ENCODE peak calls at places on chromosomes 16 and 17, in seven cellular contexts. G is lower lobe of right lung, U is SJSA1, E is AG04450, P is thoracic aorta, Q is T-helper 17 cell, M is tibial nerve. S is an unnamed sample. For H3K9me3, the result is how much of the 10 kb centered on the place peaks cover.

GRCh38 chr16:47458331-47458730 is 2.5 kb downstream of the ITFG1 start:
- DNase-seq in Q (no peak), E (no peak), P (no peak), U (no peak), G (no peak), M (no peak), S (no peak)

GRCh38 chr17:4554997-4555799 is at the start of gene MYBBP1A:
- DNase-seq in U (peak), P (peak), E (peak), M (peak), G (peak), Q (peak), S (peak)

GRCh38 chr17:55555772-55556171 is 44.5 kb upstream of the SMIM36 start:
- DNase-seq in M (no peak), P (no peak), U (no peak), E (no peak), G (no peak), Q (no peak), S (no peak)

GRCh38 chr17:44360826-44361225 is 2.8 kb downstream of the FAM171A2 start:
- DNase-seq in Q (no peak), U (no peak), G (no peak), E (peak), P (no peak), M (no peak), S (no peak)

GRCh38 chr17:39759204-39759603 is 21.5 kb downstream of the GRB7 start:
- DNase-seq in G (no peak), M (no peak), U (no peak), Q (no peak), E (no peak), P (no peak), S (no peak)

GRCh38 chr16:86259499-86259898 is 250.8 kb upstream of the FOXF1 start:
- DNase-seq in M (no peak), E (no peak), Q (no peak), G (no peak), U (no peak), P (no peak), S (no peak)

GRCh38 chr16:10981697-10982216 is 37.4 kb downstream of the CLEC16A start:
- DNase-seq in U (no peak), P (no peak), G (no peak), E (no peak), M (no peak), Q (no peak), S (no peak)

GRCh38 chr16:2856061-2856670 is 1.8 kb downstream of the PRSS22 start:
- DNase-seq in Q (no peak), P (no peak), M (no peak), G (no peak), E (no peak), U (no peak), S (no peak)

GRCh38 chr16:66293207-66293735 is 73.2 kb upstream of the CDH5 start:
- DNase-seq in G (no peak), M (no peak), U (no peak), Q (no peak), E (no peak), P (no peak), S (no peak)

GRCh38 chr17:17847102-17847501 is 10.3 kb upstream of the SREBF1 start:
- DNase-seq in U (no peak), E (no peak), M (no peak), G (no peak), Q (no peak), P (no peak), S (no peak)

GRCh38 chr16:35798885-35799426 is 2339.5 kb downstream of the TP53TG3F start:
- DNase-seq in M (no peak), U (no peak), G (no peak), P (no peak), Q (no peak), E (no peak), S (no peak)

GRCh38 chr16:35797811-35798210 is 2338.4 kb downstream of the TP53TG3F start:
- DNase-seq in E (no peak), G (no peak), P (no peak), U (no peak), M (no peak), Q (no peak), S (no peak)

GRCh38 chr16:35792516-35793285 is 2333.3 kb downstream of the TP53TG3F start:
- DNase-seq in M (no peak), G (no peak), E (no peak), Q (no peak), U (no peak), P (no peak), S (no peak)

GRCh38 chr16:35795361-35796029 is 2336.1 kb downstream of the TP53TG3F start:
- DNase-seq in M (no peak), G (no peak), Q (no peak), U (no peak), E (no peak), P (no peak), S (no peak)
- H3K9me3 ChIP-seq in M (under half), G (under half), Q (under half), U (under half), E (half or more), P (under half), S (under half)

GRCh38 chr17:53765609-53766008 is 57.1 kb upstream of the KIF2B start:
- DNase-seq in G (no peak), U (no peak), E (no peak), Q (no peak), M (no peak), P (no peak), S (no peak)
- H3K9me3 ChIP-seq in G (under half), U (under half), E (under half), Q (under half), M (under half), P (under half), S (under half)

GRCh38 chr17:64974750-64975317 is 55.6 kb upstream of the LRRC37A3 start:
- DNase-seq in Q (no peak), U (peak), M (no peak), G (no peak), P (no peak), E (no peak), S (no peak)
- H3K9me3 ChIP-seq in Q (under half), U (under half), M (under half), G (under half), P (under half), E (under half), S (under half)

GRCh38 chr16:35425270-35425669 is 1965.9 kb downstream of the TP53TG3F start:
- DNase-seq in G (no peak), P (no peak), U (no peak), Q (no peak), E (no peak), M (no peak), S (no peak)
- H3K9me3 ChIP-seq in G (under half), P (under half), U (under half), Q (under half), E (under half), M (under half), S (under half)

GRCh38 chr17:21705021-21705601 is 12.8 kb downstream of the KCNJ18 start:
- DNase-seq in P (no peak), U (no peak), Q (no peak), E (no peak), G (no peak), M (no peak), S (no peak)
- H3K9me3 ChIP-seq in P (under half), U (under half), Q (under half), E (half or more), G (under half), M (under half), S (under half)

GRCh38 chr16:35724551-35724950 is 2265.1 kb downstream of the TP53TG3F start:
- DNase-seq in U (no peak), G (no peak), E (no peak), M (no peak), P (no peak), Q (no peak), S (no peak)
- H3K9me3 ChIP-seq in U (under half), G (under half), E (under half), M (under half), P (under half), Q (under half), S (under half)

DNA sequence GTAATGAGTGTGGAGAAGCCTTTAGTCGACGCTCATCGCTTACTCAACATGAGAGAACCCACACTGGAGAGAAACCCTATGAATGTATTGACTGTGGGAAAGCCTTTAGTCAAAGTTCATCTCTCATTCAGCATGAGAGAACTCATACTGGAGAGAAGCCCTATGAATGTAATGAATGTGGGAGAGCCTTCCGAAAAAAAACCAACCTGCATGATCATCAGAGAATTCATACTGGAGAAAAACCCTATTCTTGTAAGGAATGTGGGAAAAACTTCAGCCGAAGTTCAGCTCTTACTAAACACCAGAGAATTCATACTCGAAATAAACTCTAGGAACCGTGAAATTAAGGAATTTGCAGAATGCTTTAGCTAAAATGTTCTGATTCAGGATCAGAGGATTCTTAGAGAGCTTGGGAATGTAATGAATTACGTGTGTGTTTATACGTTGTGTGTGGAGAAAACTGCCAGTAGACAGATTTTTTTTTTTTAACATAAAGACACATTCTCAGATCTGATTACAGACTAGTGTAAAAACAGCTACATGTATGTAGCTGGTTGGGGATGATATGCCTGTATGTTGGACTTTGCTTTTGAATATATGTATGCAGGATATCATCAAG is 25.4 kb downstream of the ZFP90 start:
- DNase-seq in E (no peak), U (peak), P (no peak), G (no peak), Q (no peak), M (no peak), S (no peak)
- H3K9me3 ChIP-seq in E (half or more), U (half or more), P (half or more), G (half or more), Q (under half), M (half or more), S (under half)

GRCh38 chr16:35906440-35906839 is 2447.0 kb downstream of the TP53TG3F start:
- DNase-seq in Q (no peak), G (no peak), U (no peak), E (no peak), P (no peak), M (no peak), S (no peak)
- H3K9me3 ChIP-seq in Q (under half), G (under half), U (under half), E (half or more), P (under half), M (under half), S (under half)

S was measured in gastrocnemius medialis.